ENCODE peak calls at places on chromosomes 3 and 15, in four cellular contexts. B, A, W and F are unnamed samples. For H3K36me3, the result is how much of the 10 kb centered on the place peaks cover.

GRCh38 chr3:46500631-46501377 is 3.0 kb downstream of the RTP3 start:
- DNase-seq in W (peak), B (no peak), A (no peak), F (peak)

GRCh38 chr3:184255291-184256039 is 5.9 kb downstream of the CAMK2N2 start:
- DNase-seq in B (no peak), W (no peak), A (no peak), F (no peak)

GRCh38 chr15:77225641-77226040 is 154.7 kb upstream of the TSPAN3 start:
- DNase-seq in B (no peak), A (peak), W (no peak), F (peak)

GRCh38 chr3:47057212-47057671 is 77.8 kb downstream of the NBEAL2 start:
- DNase-seq in W (no peak), B (no peak), A (no peak), F (peak)

GRCh38 chr15:72033711-72034110 is 84.2 kb downstream of the MYO9A start:
- DNase-seq in B (no peak), W (no peak), A (no peak), F (peak)

GRCh38 chr15:94252906-94253305 is 21.5 kb downstream of the MCTP2 start:
- DNase-seq in A (no peak), B (no peak), W (no peak), F (no peak)

GRCh38 chr3:126549861-126550487 is 8.8 kb downstream of the C3orf22 start:
- DNase-seq in A (no peak), B (no peak), W (no peak), F (no peak)

GRCh38 chr3:44468572-44469520 is 8.6 kb downstream of the ZNF445 start:
- DNase-seq in B (peak), A (no peak), W (no peak), F (peak)

GRCh38 chr3:52707585-52707984 is 1.7 kb downstream of the SPCS1 start:
- DNase-seq in A (no peak), B (no peak), W (peak), F (no peak)

GRCh38 chr15:83512459-83512858 is 65.3 kb downstream of the SH3GL3 start:
- DNase-seq in A (no peak), W (no peak), B (no peak), F (no peak)

GRCh38 chr3:32220006-32220405 is 18.5 kb upstream of the CMTM8 start:
- DNase-seq in B (no peak), A (no peak), W (no peak), F (no peak)

GRCh38 chr15:78968539-78969271 is 23.9 kb upstream of the CTSH start:
- DNase-seq in W (no peak), A (no peak), B (no peak), F (no peak)

GRCh38 chr3:160622263-160623045 is 54.5 kb upstream of the ARL14 start:
- DNase-seq in W (no peak), B (no peak), A (no peak), F (no peak)

GRCh38 chr3:55564709-55565108 is 77.6 kb upstream of the WNT5A start:
- DNase-seq in B (no peak), A (no peak), W (no peak), F (peak)

GRCh38 chr15:63823253-63823844 is 10.4 kb downstream of the HERC1 start:
- DNase-seq in B (no peak), W (no peak), A (no peak), F (no peak)

GRCh38 chr3:196360586-196360985 is 22.4 kb upstream of the TM4SF19 start:
- DNase-seq in B (no peak), A (no peak), W (no peak), F (peak)

GRCh38 chr3:49994476-49994875 is 54.5 kb downstream of the RBM6 start:
- DNase-seq in B (no peak), A (no peak), W (no peak), F (no peak)

GRCh38 chr3:100040446-100040845 is 73.9 kb downstream of the FILIP1L start:
- DNase-seq in A (no peak), W (no peak), B (no peak), F (peak)

GRCh38 chr15:20341901-20342605 is 199.5 kb downstream of the GOLGA6L6 start:
- DNase-seq in B (peak), W (no peak), A (no peak), F (no peak)

GRCh38 chr3:12638105-12638504 is 25.8 kb downstream of the RAF1 start:
- DNase-seq in B (no peak), A (no peak), W (no peak), F (peak)

GRCh38 chr3:73213906-73214305 is 152.4 kb downstream of the EBLN2 start:
- DNase-seq in B (no peak), A (no peak), W (no peak), F (no peak)

GRCh38 chr3:7793786-7794185 is 707.8 kb upstream of the LMCD1 start:
- DNase-seq in B (no peak), W (no peak), A (no peak), F (no peak)

GRCh38 chr3:50138266-50139230 is 16.6 kb upstream of the SEMA3F start:
- DNase-seq in B (no peak), A (no peak), W (no peak), F (no peak)

GRCh38 chr15:45429974-45430792 is 51.8 kb upstream of the GATM start:
- DNase-seq in A (peak), W (no peak), B (peak), F (peak)

GRCh38 chr15:66862878-66863335 is 160.9 kb downstream of the SMAD6 start:
- DNase-seq in B (peak), W (peak), A (peak), F (peak)

GRCh38 chr15:90063733-90064247 is 38.5 kb downstream of the IDH2 start:
- DNase-seq in A (no peak), B (no peak), W (no peak), F (no peak)

GRCh38 chr3:130849111-130849552 is 44.8 kb upstream of the ATP2C1 start:
- DNase-seq in W (no peak), A (no peak), B (no peak), F (no peak)

GRCh38 chr15:50542051-50542450 is 4.4 kb downstream of the USP50 start:
- DNase-seq in B (no peak), W (no peak), A (peak), F (peak)

GRCh38 chr15:89143503-89144162 is 55.4 kb downstream of the ABHD2 start:
- DNase-seq in W (peak), A (no peak), B (no peak), F (peak)

GRCh38 chr3:50627407-50628051 is 10.6 kb downstream of the MAPKAPK3 start:
- DNase-seq in A (no peak), B (no peak), W (no peak), F (peak)

GRCh38 chr3:111237906-111238305 is 166.3 kb downstream of the NECTIN3 start:
- DNase-seq in W (no peak), A (no peak), B (no peak), F (no peak)

GRCh38 chr15:32936283-32936918 is 218.6 kb downstream of the GREM1 start:
- DNase-seq in W (no peak), A (peak), B (peak), F (peak)

GRCh38 chr3:65484964-65485363 is 553.8 kb downstream of the MAGI1 start:
- DNase-seq in W (no peak), B (no peak), A (no peak), F (no peak)

GRCh38 chr15:73946795-73947370 is 20.6 kb downstream of the LOXL1 start:
- DNase-seq in W (no peak), B (no peak), A (no peak), F (no peak)

GRCh38 chr3:39099738-39100499 is 7.5 kb downstream of the GORASP1 start:
- DNase-seq in W (no peak), A (no peak), B (no peak), F (no peak)

GRCh38 chr3:39102504-39103323 is 4.7 kb downstream of the GORASP1 start:
- DNase-seq in W (no peak), B (no peak), A (no peak), F (no peak)

GRCh38 chr3:39099242-39099641 is 8.2 kb downstream of the GORASP1 start:
- DNase-seq in W (no peak), B (no peak), A (no peak), F (no peak)

GRCh38 chr3:39100500-39100886 is 6.9 kb downstream of the GORASP1 start:
- DNase-seq in B (no peak), W (no peak), A (no peak), F (no peak)

DNA sequence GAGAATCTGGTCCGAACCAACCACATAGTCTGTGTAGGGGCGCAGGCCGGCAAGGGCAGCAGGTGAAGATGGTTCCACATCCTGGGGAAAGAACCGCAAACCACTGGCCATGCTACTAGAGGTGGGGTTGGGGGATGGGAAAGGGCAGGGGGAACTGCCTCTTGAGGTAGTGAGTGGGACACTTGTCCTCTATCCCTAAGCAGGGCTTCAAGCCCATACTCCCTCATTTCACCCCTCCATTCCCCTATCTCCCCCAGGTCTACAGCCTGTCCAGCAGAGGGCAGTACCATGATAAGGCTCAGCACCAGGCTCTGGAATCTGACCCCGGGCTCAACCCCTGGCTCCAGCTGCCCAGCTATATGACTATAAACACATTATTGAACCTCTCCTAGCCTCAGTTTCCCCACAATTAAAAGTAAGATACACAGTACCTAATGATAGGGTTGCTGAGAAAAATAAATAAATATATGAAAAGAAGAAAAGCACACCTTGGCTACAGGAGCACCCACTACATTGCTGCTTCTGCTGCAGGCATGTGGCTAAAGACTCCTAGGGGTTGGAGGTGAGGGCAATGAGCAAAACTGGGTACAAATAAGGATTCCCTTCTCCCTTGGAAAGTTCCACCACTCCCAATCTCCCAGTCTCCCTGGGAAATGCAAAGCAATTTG is 6.3 kb downstream of the GORASP1 start:
- DNase-seq in A (peak), B (peak), W (no peak), F (peak)
- H3K36me3 ChIP-seq in A (under half), B (half or more), W (under half), F (under half)

GRCh38 chr15:96330064-96330449 is 443 bp upstream of the NR2F2 start:
- DNase-seq in W (no peak), A (no peak), B (no peak), F (peak)
- H2AFZ ChIP-seq in W (peak), A (peak), B (peak), F (peak)

GRCh38 chr3:149020839-149021252 is 29.5 kb downstream of the GYG1 start:
- DNase-seq in A (no peak), B (no peak), W (no peak), F (peak)
- TF ChIP-seq BHLHE40 in A (no peak), B (no peak), W (no peak), F (no peak)

GRCh38 chr3:15015456-15015855 is 49.7 kb downstream of the MRPS25 start:
- DNase-seq in W (no peak), B (peak), A (no peak), F (peak)
- H3K36me3 ChIP-seq in W (under half), B (half or more), A (half or more), F (under half)

GRCh38 chr3:87398226-87398774 is 121.9 kb upstream of the POU1F1 start:
- DNase-seq in A (no peak), B (no peak), W (no peak), F (no peak)

DNA sequence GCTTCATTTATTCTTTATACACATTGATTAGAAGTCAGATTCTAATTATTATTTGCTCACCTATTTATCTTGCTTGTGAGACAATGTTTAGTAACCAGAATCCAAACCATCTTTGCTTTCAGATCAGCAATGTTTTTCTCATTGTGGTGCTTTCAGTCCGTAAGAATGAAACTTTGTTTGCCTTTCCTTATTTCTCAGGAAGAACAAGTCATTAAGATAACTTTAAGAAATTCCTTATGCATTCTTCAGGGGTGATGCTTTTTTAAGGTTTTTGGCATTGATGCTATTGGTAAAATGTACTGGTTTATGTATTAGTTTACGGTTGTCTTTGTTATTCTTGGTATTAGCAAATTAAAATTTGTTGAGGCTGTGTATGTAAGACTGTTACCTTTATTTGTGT is 120.8 kb upstream of the POU1F1 start:
- DNase-seq in W (no peak), B (no peak), A (no peak), F (peak)
- H2AFZ ChIP-seq in W (no peak), B (no peak), A (no peak), F (no peak)